ENCODE peak calls at places on chromosomes 1 and 21, in eight cellular contexts. U is GM23248, S is PC-3, C is neural progenitor cell, N is hepatocyte, X is SK-N-SH, D is HCT116, H is MM.1S. K is an unnamed sample.
A peak's percentile ranks its signal among the peaks of the same experiment; 100 is the strongest.

GRCh38 chr1:11692899-11693590 is 1.5 kb downstream of the DRAXIN start:
- DNase-seq in D (peak; percentile 71), N (no peak), X (no peak), U (peak; percentile 95), S (peak; percentile 93), H (no peak), C (peak; percentile 13), K (no peak)

GRCh38 chr1:32390904-32391480 is 3.2 kb downstream of the BSDC1 start:
- DNase-seq in N (no peak), H (no peak), D (no peak), S (no peak), X (no peak), C (no peak), U (no peak), K (no peak)

GRCh38 chr21:20729376-20729775 is 268.8 kb upstream of the NCAM2 start:
- DNase-seq in S (peak; percentile 43), C (no peak), U (no peak), D (no peak), N (no peak), X (no peak), H (no peak), K (no peak)

GRCh38 chr1:66480162-66480561 is 53.8 kb upstream of the SGIP1 start:
- DNase-seq in U (no peak), C (no peak), D (no peak), S (no peak), X (peak; percentile 23), H (no peak), N (no peak), K (no peak)

GRCh38 chr21:44911384-44912157 is 9.1 kb downstream of the ITGB2 start:
- DNase-seq in S (peak; percentile 92), D (no peak), C (no peak), H (no peak), U (no peak), N (no peak), X (peak; percentile 73), K (peak; percentile 48)

GRCh38 chr21:38914531-38915385 is 109.0 kb downstream of the ETS2 start:
- DNase-seq in C (no peak), D (peak; percentile 28), X (no peak), N (peak; percentile 46), H (no peak), S (no peak), U (peak; percentile 44), K (no peak)

GRCh38 chr1:31765041-31765467 is 914 bp upstream of the ADGRB2 start:
- DNase-seq in C (peak; percentile 68), N (no peak), H (peak; percentile 11), S (peak; percentile 31), X (peak; percentile 79), D (no peak), U (peak; percentile 38), K (peak; percentile 69)

GRCh38 chr1:67401443-67401842 is 28.8 kb downstream of the SERBP1 start:
- DNase-seq in D (no peak), S (no peak), X (no peak), C (no peak), U (no peak), H (no peak), N (no peak), K (no peak)

GRCh38 chr1:22600071-22600816 is 36.2 kb upstream of the C1QA start:
- DNase-seq in C (no peak), U (no peak), D (no peak), S (peak; percentile 10), H (no peak), X (no peak), N (no peak), K (no peak)

GRCh38 chr1:107786214-107786842 is 178.7 kb downstream of the VAV3 start:
- DNase-seq in H (no peak), D (no peak), N (no peak), C (no peak), U (no peak), S (no peak), X (no peak), K (no peak)

GRCh38 chr1:197691816-197692215 is 83.5 kb downstream of the DENND1B start:
- DNase-seq in H (no peak), X (no peak), D (no peak), U (no peak), C (no peak), S (no peak), N (no peak), K (no peak)

DNA sequence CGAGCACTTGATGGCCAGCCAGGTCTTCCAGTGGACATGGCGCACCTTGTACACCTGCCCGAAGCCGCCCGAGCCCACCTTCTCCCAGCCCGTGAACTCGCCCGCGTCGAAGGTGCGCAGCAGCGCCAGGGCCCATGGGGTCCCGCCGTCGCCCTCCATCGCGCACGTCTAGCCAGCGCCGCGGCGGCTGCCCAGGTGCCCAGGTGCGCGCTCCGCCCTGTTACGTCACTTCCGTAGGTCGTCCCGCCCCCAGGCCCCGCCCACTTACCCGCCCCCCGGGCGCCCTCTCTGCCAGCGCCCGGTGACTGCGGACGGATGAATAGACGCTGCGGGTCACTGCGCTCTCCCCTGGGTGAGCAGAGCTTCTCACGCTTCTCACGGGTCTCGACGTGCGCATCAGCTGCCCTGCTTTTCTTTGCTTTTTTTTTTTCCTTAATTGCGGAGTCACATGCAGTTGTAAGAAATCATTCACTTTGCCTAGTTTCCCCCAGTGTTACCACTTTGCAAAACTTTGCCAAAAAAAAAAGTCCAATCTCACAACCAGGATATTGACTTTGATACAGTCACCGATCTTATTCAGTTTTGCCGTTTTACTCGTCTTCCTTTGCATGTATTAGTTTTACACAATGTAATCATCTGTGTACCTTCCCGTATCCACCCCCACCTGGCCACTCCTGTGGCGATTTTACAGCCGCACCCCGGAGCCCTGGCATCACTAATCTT is at the start of gene RIPK4:
- DNase-seq in N (peak; percentile 95), H (no peak), X (peak; percentile 73), D (peak; percentile 73), U (peak; percentile 80), C (peak; percentile 84), S (peak; percentile 97), K (peak; percentile 76)
- H3K4me3 ChIP-seq in N (peak within 1 kb of the TSS; percentile 51), H (no peak within 1 kb of the TSS), X (peak within 1 kb of the TSS; percentile 60), D (peak within 1 kb of the TSS; percentile 81), U (peak within 1 kb of the TSS; percentile 64), C (peak within 1 kb of the TSS; percentile 49), S (peak within 1 kb of the TSS; percentile 94), K (peak within 1 kb of the TSS; percentile 59)

GRCh38 chr1:150626150-150626549 is 3.3 kb downstream of the ENSA start:
- DNase-seq in H (no peak), D (no peak), C (no peak), X (no peak), N (no peak), S (no peak), U (no peak), K (no peak)

GRCh38 chr1:150622219-150622975 is 7.0 kb downstream of the ENSA start:
- DNase-seq in N (no peak), S (peak; percentile 6), H (no peak), D (no peak), C (peak; percentile 21), X (no peak), U (no peak), K (no peak)

GRCh38 chr1:150620919-150621318 is 8.5 kb downstream of the ENSA start:
- DNase-seq in C (no peak), N (no peak), H (no peak), U (no peak), X (no peak), D (no peak), S (no peak), K (no peak)

GRCh38 chr1:150619576-150620509 is 9.6 kb downstream of the ENSA start:
- DNase-seq in C (no peak), S (peak; percentile 84), N (peak; percentile 62), D (no peak), H (no peak), U (peak; percentile 92), X (peak; percentile 46), K (peak; percentile 50)

GRCh38 chr1:150621497-150622113 is 7.8 kb downstream of the ENSA start:
- DNase-seq in H (peak; percentile 69), X (peak; percentile 47), U (peak; percentile 82), N (peak; percentile 72), D (no peak), S (peak; percentile 58), C (peak; percentile 63), K (peak; percentile 72)
- TF ChIP-seq EZH2phosphoT487 in H (no peak), X (no peak), U (no peak), N (no peak), D (no peak), S (no peak), C (no peak), K (no peak)

DNA sequence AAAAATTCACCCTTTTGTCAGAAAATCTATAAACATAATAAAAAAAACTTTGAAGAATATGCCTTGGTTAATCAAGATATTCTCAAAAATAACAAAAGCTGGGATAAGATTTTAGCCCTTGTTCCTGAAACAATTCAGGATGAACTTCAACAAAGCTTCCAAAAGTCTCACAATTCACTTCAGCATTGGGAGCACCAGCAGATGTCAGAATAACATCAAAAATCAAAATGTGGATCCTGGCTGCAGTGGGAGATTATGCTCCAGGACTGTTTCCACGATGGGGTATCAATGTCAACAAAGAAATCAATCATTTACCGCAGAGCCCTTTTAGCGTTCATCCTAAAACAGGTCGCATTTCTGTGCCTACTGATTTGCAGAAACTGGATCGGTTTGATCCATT is 35.2 kb downstream of the ZNF670 start:
- DNase-seq in U (no peak), N (no peak), H (no peak), C (no peak), D (no peak), S (no peak), X (no peak), K (no peak)
- H3K9me3 ChIP-seq in U (peaks cover 3% of the 10 kb centered on the region), N (peaks cover 39% of the 10 kb centered on the region), H (no peaks in the 10 kb centered on the region), C (peaks cover 66% of the 10 kb centered on the region), D (peaks cover 34% of the 10 kb centered on the region), S (peaks cover 82% of the 10 kb centered on the region), X (peaks cover 8% of the 10 kb centered on the region), K (peaks cover 75% of the 10 kb centered on the region)

GRCh38 chr1:28535180-28535579 is 17.7 kb upstream of the TRNAU1AP start:
- DNase-seq in D (no peak), H (no peak), X (no peak), N (no peak), U (no peak), S (no peak), C (no peak), K (no peak)

GRCh38 chr1:28526886-28527285 is 21.0 kb downstream of the RCC1 start:
- DNase-seq in C (no peak), H (no peak), S (peak; percentile 94), N (no peak), X (no peak), D (peak; percentile 87), U (no peak), K (no peak)

GRCh38 chr1:28530456-28530855 is 22.4 kb upstream of the TRNAU1AP start:
- DNase-seq in N (no peak), U (no peak), X (peak; percentile 35), H (no peak), C (no peak), D (no peak), S (no peak), K (no peak)
- H3K4me3 ChIP-seq in N (no peak overlapping the region), U (no peak overlapping the region), X (no peak overlapping the region), H (no peak overlapping the region), C (no peak overlapping the region), D (no peak overlapping the region), S (no peak overlapping the region), K (no peak overlapping the region)

K was measured in OCI-LY7.